ENCODE peak calls at places on chromosomes 2 and 18, in eight cellular contexts. R is lung; Y is Daoy; G is cardiac septum; B is iris pigment epithelial cell; Q is T47D; E is stimulated activated CD8-positive, alpha-beta memory T cell treated with anti-CD3 and anti-CD28 coated beads, Interleukin-15, amount 100 ng/mL, for 48 hours; O is HEK293T. F is an unnamed sample.

GRCh38 chr18:2424420-2424819 is 146.9 kb downstream of the METTL4 start:
- DNase-seq in R (no peak), Y (no peak), G (no peak), B (no peak), Q (no peak), E (no peak), O (no peak), F (no peak)

GRCh38 chr2:201955702-201956141 is 77.9 kb upstream of the FZD7 start:
- DNase-seq in R (no peak), Y (peak), G (no peak), B (peak), Q (no peak), E (no peak), O (no peak), F (no peak)

GRCh38 chr2:226215902-226216503 is 583.6 kb downstream of the IRS1 start:
- DNase-seq in R (peak), Y (peak), G (no peak), B (peak), Q (no peak), E (peak), O (peak), F (peak)

GRCh38 chr2:12091201-12091806 is 344.9 kb downstream of the LPIN1 start:
- DNase-seq in R (no peak), Y (peak), G (no peak), B (peak), Q (no peak), E (no peak), O (no peak), F (no peak)

GRCh38 chr2:71611781-71612545 is 158.6 kb downstream of the DYSF start:
- DNase-seq in R (peak), Y (no peak), G (peak), B (no peak), Q (no peak), E (no peak), O (no peak), F (no peak)

GRCh38 chr2:222355860-222356259 is 57.1 kb upstream of the PAX3 start:
- DNase-seq in R (no peak), Y (no peak), G (no peak), B (no peak), Q (no peak), E (no peak), O (no peak), F (no peak)

GRCh38 chr2:39548971-39549370 is 111.9 kb upstream of the MAP4K3 start:
- DNase-seq in R (no peak), Y (no peak), G (no peak), B (no peak), Q (peak), E (no peak), O (no peak), F (no peak)

GRCh38 chr18:78975699-78976098 is 3.9 kb upstream of the SALL3 start:
- DNase-seq in R (no peak), Y (no peak), G (no peak), B (no peak), Q (no peak), E (no peak), O (no peak), F (no peak)

GRCh38 chr2:125185691-125186270 is 1160.7 kb downstream of the CNTNAP5 start:
- DNase-seq in R (no peak), Y (no peak), G (no peak), B (no peak), Q (no peak), E (no peak), O (no peak), F (no peak)

GRCh38 chr2:56749152-56749752 is 565.5 kb downstream of the CCDC85A start:
- DNase-seq in R (no peak), Y (peak), G (no peak), B (peak), Q (peak), E (no peak), O (peak), F (peak)

F was measured in KG1.